ENCODE peak calls at places on chromosomes 11 and 22, in four cellular contexts. G is foreskin fibroblast; R is activated CD4-positive, alpha-beta T cell treated with anti-CD3 and anti-CD28 coated beads for 24 hours; X is HFFc6. M is an unnamed sample.

GRCh38 chr11:66846671-66847091 is 3.4 kb downstream of the RCE1 start:
- DNase-seq in G (peak; percentile 67), R (no peak), X (no peak), M (no peak)

GRCh38 chr11:127126956-127127355 is 126.4 kb upstream of the KIRREL3 start:
- DNase-seq in G (no peak), R (no peak), X (no peak), M (no peak)

GRCh38 chr22:41873391-41873790 is 40.5 kb downstream of the SREBF2 start:
- DNase-seq in G (no peak), R (no peak), X (no peak), M (no peak)

GRCh38 chr22:24146791-24147353 is 34.4 kb upstream of the SUSD2 start:
- DNase-seq in G (peak; percentile 69), R (no peak), X (peak; percentile 58), M (no peak)

GRCh38 chr22:31247726-31248125 is 35.6 kb downstream of the LIMK2 start:
- DNase-seq in G (no peak), R (no peak), X (no peak), M (no peak)

GRCh38 chr11:124445646-124446139 is at the start of gene OR8B8:
- DNase-seq in G (no peak), R (no peak), X (no peak), M (no peak)

GRCh38 chr11:73988227-73988626 is 5.6 kb upstream of the UCP2 start:
- DNase-seq in G (no peak), R (no peak), X (no peak), M (no peak)

GRCh38 chr22:24417200-24417599 is 10.2 kb upstream of the ADORA2A start:
- DNase-seq in G (no peak), R (no peak), X (no peak), M (no peak)

GRCh38 chr11:69792611-69793010 is 17.5 kb upstream of the FGF4 start:
- DNase-seq in G (no peak), R (no peak), X (no peak), M (no peak)

GRCh38 chr11:128839081-128839480 is 28.0 kb downstream of the KCNJ1 start:
- DNase-seq in G (no peak), R (no peak), X (no peak), M (no peak)

GRCh38 chr22:40635940-40636379 is 559 bp downstream of the MRTFA start:
- DNase-seq in G (peak; percentile 19), R (no peak), X (no peak), M (no peak)

GRCh38 chr11:122215244-122215992 is 99.4 kb upstream of the BLID start:
- DNase-seq in G (peak; percentile 97), R (no peak), X (peak; percentile 96), M (no peak)

GRCh38 chr11:109302591-109303334 is 119.2 kb upstream of the C11orf87 start:
- DNase-seq in G (no peak), R (no peak), X (no peak), M (no peak)

GRCh38 chr11:48033918-48034341 is 53.6 kb downstream of the PTPRJ start:
- DNase-seq in G (no peak), R (no peak), X (no peak), M (no peak)

GRCh38 chr11:118677977-118678376 is 1.5 kb downstream of the TREH start:
- DNase-seq in G (no peak), R (no peak), X (no peak), M (no peak)

GRCh38 chr11:76266269-76266668 is 60.0 kb upstream of the WNT11 start:
- DNase-seq in G (peak; percentile 66), R (no peak), X (peak; percentile 81), M (no peak)

GRCh38 chr11:19577391-19577831 is 135.2 kb upstream of the NAV2 start:
- DNase-seq in G (no peak), R (no peak), X (no peak), M (no peak)

GRCh38 chr11:110092577-110093406 is at the start of gene ZC3H12C:
- DNase-seq in G (peak; percentile 95), R (peak; percentile 22), X (peak; percentile 75), M (no peak)

GRCh38 chr11:98545544-98546175 is 475.1 kb upstream of the CNTN5 start:
- DNase-seq in G (no peak), R (no peak), X (no peak), M (no peak)

GRCh38 chr22:49925525-49926128 is 7.2 kb downstream of the CRELD2 start:
- DNase-seq in G (no peak), R (no peak), X (no peak), M (peak; percentile 74)

GRCh38 chr11:63845305-63845704 is 6.4 kb downstream of the MARK2 start:
- DNase-seq in G (peak; percentile 84), R (no peak), X (peak; percentile 75), M (no peak)

GRCh38 chr11:57312511-57313021 is 12.2 kb downstream of the TNKS1BP1 start:
- DNase-seq in G (no peak), R (no peak), X (no peak), M (no peak)

GRCh38 chr11:96263361-96263763 is 79.6 kb downstream of the MAML2 start:
- DNase-seq in G (peak; percentile 76), R (no peak), X (peak; percentile 83), M (no peak)

GRCh38 chr11:58740447-58740846 is 8.7 kb upstream of the GLYAT start:
- DNase-seq in G (no peak), R (no peak), X (no peak), M (no peak)

GRCh38 chr22:20805972-20806471 is 32.1 kb downstream of the SERPIND1 start:
- DNase-seq in G (peak; percentile 46), R (no peak), X (no peak), M (no peak)

M was measured in effector memory CD8-positive, alpha-beta T cell.